ENCODE peak calls at places on chromosomes 13 and 19, in six cellular contexts. Z is GM04504; V is HEK293T; K is left ventricle myocardium inferior; O is NCI-H460; Y is activated gamma-delta T cell treated with anti-CD3 and anti-CD28 coated beads, Interleukin-2, amount 50 U/mL, for 16 hours. Q is an unnamed sample.

GRCh38 chr13:113650275-113650674 is 7.7 kb downstream of the ATP4B start:
- DNase-seq in O (no peak), Z (no peak), K (peak; percentile 3), Y (no peak), V (no peak), Q (no peak)

GRCh38 chr13:104057851-104058250 is 991.6 kb upstream of the SLC10A2 start:
- DNase-seq in K (no peak), Y (no peak), V (no peak), O (no peak), Z (no peak), Q (no peak)

GRCh38 chr13:111573362-111573761 is 252.9 kb downstream of the TEX29 start:
- DNase-seq in V (no peak), O (no peak), K (no peak), Z (no peak), Y (no peak), Q (no peak)

GRCh38 chr19:1407662-1408299 is 395 bp downstream of the DAZAP1 start:
- DNase-seq in Y (peak; percentile 38), O (no peak), V (no peak), K (peak; percentile 44), Z (no peak), Q (no peak)

GRCh38 chr13:44207476-44207875 is 166.1 kb upstream of the SERP2 start:
- DNase-seq in Y (no peak), V (no peak), Z (no peak), O (no peak), K (no peak), Q (no peak)

GRCh38 chr19:6717441-6717971 is 2.9 kb downstream of the C3 start:
- DNase-seq in Z (no peak), V (no peak), Y (no peak), O (no peak), K (no peak), Q (no peak)

GRCh38 chr13:57823704-57824103 is 192.2 kb downstream of the PCDH17 start:
- DNase-seq in O (no peak), V (no peak), K (no peak), Z (no peak), Y (no peak), Q (no peak)

GRCh38 chr13:85710545-85710944 is 88.7 kb downstream of the SLITRK6 start:
- DNase-seq in K (no peak), Y (no peak), V (no peak), O (no peak), Z (no peak), Q (no peak)

GRCh38 chr13:80276371-80277289 is 64.3 kb downstream of the SPRY2 start:
- DNase-seq in O (no peak), K (no peak), Y (no peak), V (peak; percentile 39), Z (no peak), Q (no peak)

Q was measured in DMS 273 treated with DMSO at 0.1 percent for 48 hours.